ENCODE peak calls at places on chromosomes 12 and 14, in eight cellular contexts. N is HCT116, D is neural progenitor cell, Z is GM23248, J is hepatocyte, M is MM.1S, B is GM12878, A is GM23338. Q is an unnamed sample.

GRCh38 chr14:99716091-99716849 is 32.2 kb downstream of the CYP46A1 start:
- DNase-seq in Z (no peak), M (no peak), A (no peak), J (peak; percentile 1), N (no peak), D (no peak), B (no peak), Q (no peak)

GRCh38 chr12:97061164-97061563 is 154.1 kb downstream of the NEDD1 start:
- DNase-seq in M (no peak), J (no peak), B (no peak), D (no peak), N (no peak), A (peak; percentile 6), Z (no peak), Q (no peak)

GRCh38 chr12:108907861-108908302 is 28.0 kb downstream of the DAO start:
- DNase-seq in N (no peak), Z (peak; percentile 5), A (peak; percentile 33), J (no peak), B (no peak), M (no peak), D (no peak), Q (peak; percentile 61)

GRCh38 chr12:131387281-131388163 is 323.4 kb upstream of the SFSWAP start:
- DNase-seq in Z (no peak), A (no peak), J (no peak), N (no peak), M (no peak), D (no peak), B (no peak), Q (no peak)

GRCh38 chr12:113697646-113698504 is 226.2 kb upstream of the LHX5 start:
- DNase-seq in B (no peak), Z (no peak), D (peak; percentile 31), A (peak; percentile 41), M (no peak), J (peak; percentile 22), N (no peak), Q (no peak)

GRCh38 chr12:68903511-68903910 is 29.5 kb downstream of the CPM start:
- DNase-seq in A (no peak), N (no peak), D (no peak), J (no peak), M (no peak), B (no peak), Z (no peak), Q (no peak)

GRCh38 chr12:57844725-57845477 is 1.6 kb downstream of the CTDSP2 start:
- DNase-seq in B (no peak), N (peak; percentile 23), Z (peak; percentile 93), A (peak; percentile 82), M (peak; percentile 30), J (peak; percentile 71), D (peak; percentile 73), Q (peak; percentile 60)

GRCh38 chr14:59482471-59483331 is 1.5 kb downstream of the L3HYPDH start:
- DNase-seq in Z (peak; percentile 96), B (no peak), D (no peak), A (no peak), J (peak; percentile 52), N (peak; percentile 60), M (no peak), Q (peak; percentile 62)

GRCh38 chr12:57889541-57889989 is 43.0 kb upstream of the CTDSP2 start:
- DNase-seq in J (peak; percentile 60), B (no peak), M (no peak), Z (peak; percentile 95), A (no peak), D (peak; percentile 34), N (no peak), Q (no peak)

GRCh38 chr12:19447386-19447785 is 8.1 kb downstream of the AEBP2 start:
- DNase-seq in B (no peak), M (no peak), Z (no peak), A (no peak), J (no peak), N (no peak), D (no peak), Q (no peak)
- H4K20me1 ChIP-seq in B (peaks cover 3% of the 10 kb centered on the region), M (peaks cover 7% of the 10 kb centered on the region), Z (peaks cover 8% of the 10 kb centered on the region), A (peaks cover 89% of the 10 kb centered on the region), J (peaks cover 74% of the 10 kb centered on the region), N (peaks cover 25% of the 10 kb centered on the region), D (peaks cover 100% of the 10 kb centered on the region), Q (peaks cover 87% of the 10 kb centered on the region)

GRCh38 chr12:7970475-7971252 is 34.7 kb upstream of the SLC2A3 start:
- DNase-seq in A (peak; percentile 98), N (peak; percentile 61), B (peak; percentile 73), Z (peak; percentile 98), M (peak; percentile 66), J (peak; percentile 96), D (peak; percentile 98), Q (peak; percentile 90)

GRCh38 chr12:7972734-7973488 is 36.9 kb upstream of the SLC2A3 start:
- DNase-seq in N (no peak), Z (no peak), A (no peak), D (no peak), J (no peak), B (no peak), M (no peak), Q (no peak)
- TF ChIP-seq EZH2 in N (no peak), Z (no peak), A (no peak), D (no peak), J (no peak), B (no peak), M (no peak), Q (no peak)

GRCh38 chr12:31523306-31523705 is 67.6 kb downstream of the DENND5B start:
- DNase-seq in M (no peak), D (no peak), B (no peak), A (no peak), N (no peak), J (no peak), Z (no peak), Q (no peak)

GRCh38 chr12:31524791-31525495 is 66.0 kb downstream of the DENND5B start:
- DNase-seq in D (no peak), N (peak; percentile 13), M (peak; percentile 58), B (peak; percentile 67), J (no peak), Z (peak; percentile 78), A (no peak), Q (no peak)

GRCh38 chr12:31526158-31526546 is 64.8 kb downstream of the DENND5B start:
- DNase-seq in N (no peak), M (no peak), D (no peak), A (no peak), Z (no peak), J (no peak), B (no peak), Q (no peak)

GRCh38 chr12:31522607-31523006 is 68.3 kb downstream of the DENND5B start:
- DNase-seq in D (no peak), Z (no peak), B (no peak), N (no peak), A (peak; percentile 47), J (no peak), M (no peak), Q (no peak)

GRCh38 chr12:31525496-31526157 is 65.3 kb downstream of the DENND5B start:
- DNase-seq in M (no peak), D (no peak), B (no peak), A (no peak), J (no peak), Z (no peak), N (no peak), Q (no peak)
- H4K20me1 ChIP-seq in M (no peaks in the 10 kb centered on the region), D (no peaks in the 10 kb centered on the region), B (no peaks in the 10 kb centered on the region), A (no peaks in the 10 kb centered on the region), J (peaks cover 10% of the 10 kb centered on the region), Z (no peaks in the 10 kb centered on the region), N (no peaks in the 10 kb centered on the region), Q (no peaks in the 10 kb centered on the region)

GRCh38 chr14:60514378-60515243 is 5.7 kb downstream of the SIX6 start:
- DNase-seq in Z (peak; percentile 32), D (peak; percentile 97), J (peak; percentile 57), N (no peak), M (no peak), B (no peak), A (peak; percentile 75), Q (peak; percentile 28)
- TF ChIP-seq EZH2 in Z (peak; percentile 91), D (peak; percentile 77), J (peak; percentile 95), N (no peak), M (no peak), B (no peak), A (peak; percentile 80), Q (no peak)

DNA sequence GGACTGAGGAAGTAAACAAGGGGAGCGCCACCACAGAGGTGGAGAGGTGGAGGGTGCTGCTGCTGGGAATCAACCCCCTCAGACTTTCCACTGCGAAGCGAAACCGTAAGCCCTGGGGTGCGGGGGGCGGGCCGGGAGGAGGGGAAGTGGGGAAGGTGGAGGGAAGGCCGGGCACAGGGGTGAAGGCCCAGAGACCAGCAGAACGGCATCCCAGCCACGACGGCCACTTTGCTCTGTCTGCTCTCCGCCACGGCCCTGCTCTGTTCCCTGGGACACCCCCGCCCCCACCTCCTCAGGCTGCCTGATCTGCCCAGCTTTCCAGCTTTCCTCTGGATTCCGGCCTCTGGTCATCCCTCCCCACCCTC is at the start of gene LAG3:
- DNase-seq in N (no peak), A (no peak), J (no peak), D (no peak), Z (no peak), M (no peak), B (no peak), Q (no peak)
- H4K20me1 ChIP-seq in N (no peaks in the 10 kb centered on the region), A (peaks cover 20% of the 10 kb centered on the region), J (peaks cover 26% of the 10 kb centered on the region), D (peaks cover 62% of the 10 kb centered on the region), Z (peaks cover 9% of the 10 kb centered on the region), M (no peaks in the 10 kb centered on the region), B (no peaks in the 10 kb centered on the region), Q (peaks cover 19% of the 10 kb centered on the region)